ENCODE peak calls at places on chromosomes 1 and 21, in nine cellular contexts. T is cortex of kidney; R is stimulated activated CD8-positive, alpha-beta memory T cell treated with anti-CD3 and anti-CD28 coated beads, Interleukin-2, amount 100 ng/mL, for 1 hour; G is ELR; L is NCI-H1105 treated with DMSO at 0.1 percent for 48 hours; I is T-helper 2 cell; P is HEK293T; U is foreskin fibroblast; Z is glomerular endothelial cell. F is an unnamed sample.

GRCh38 chr1:36125129-36125991 is at the start of gene COL8A2:
- DNase-seq in T (no peak), L (no peak), I (no peak), G (no peak), R (no peak), U (no peak), P (no peak), Z (no peak), F (no peak)

GRCh38 chr1:160284220-160284781 is 632 bp downstream of the PEX19 start:
- DNase-seq in U (peak; percentile 89), P (peak; percentile 27), Z (no peak), T (no peak), R (no peak), G (peak; percentile 67), L (peak; percentile 6), I (peak; percentile 53), F (no peak)

GRCh38 chr1:41649445-41650175 is 165.1 kb upstream of the EDN2 start:
- DNase-seq in G (no peak), R (no peak), L (no peak), T (no peak), I (no peak), U (no peak), Z (no peak), P (no peak), F (no peak)

GRCh38 chr1:156083800-156084790 is 1.8 kb upstream of the MEX3A start:
- DNase-seq in L (no peak), P (no peak), R (no peak), G (no peak), T (no peak), U (no peak), Z (no peak), I (no peak), F (no peak)

GRCh38 chr21:34941162-34941561 is 107.9 kb downstream of the RUNX1 start:
- DNase-seq in Z (no peak), I (no peak), L (no peak), U (no peak), G (no peak), P (no peak), R (no peak), T (no peak), F (no peak)

GRCh38 chr1:9909222-9910046 is 635 bp downstream of the CTNNBIP1 start:
- DNase-seq in T (no peak), L (peak; percentile 49), I (peak; percentile 71), Z (no peak), R (no peak), G (no peak), U (no peak), P (no peak), F (peak; percentile 21)

GRCh38 chr21:31213787-31214186 is 130.3 kb downstream of the TIAM1 start:
- DNase-seq in G (peak; percentile 5), P (no peak), R (no peak), Z (no peak), L (no peak), T (no peak), I (peak; percentile 29), U (no peak), F (peak; percentile 27)

GRCh38 chr1:29482991-29483390 is 246.7 kb downstream of the PTPRU start:
- DNase-seq in I (no peak), U (no peak), R (no peak), P (no peak), G (no peak), L (no peak), Z (no peak), T (no peak), F (no peak)

GRCh38 chr21:29121759-29122158 is 8.7 kb upstream of the MAP3K7CL start:
- DNase-seq in R (no peak), P (no peak), G (no peak), U (no peak), I (no peak), L (no peak), T (no peak), Z (no peak), F (no peak)

GRCh38 chr1:29732438-29732837 is 496.1 kb downstream of the PTPRU start:
- DNase-seq in P (no peak), L (no peak), U (no peak), Z (no peak), T (no peak), I (no peak), R (no peak), G (no peak), F (peak; percentile 37)

GRCh38 chr1:178928985-178929384 is 58.1 kb upstream of the ANGPTL1 start:
- DNase-seq in I (no peak), L (no peak), G (no peak), Z (no peak), R (no peak), T (no peak), U (no peak), P (no peak), F (no peak)

GRCh38 chr1:110477041-110477440 is 26.1 kb downstream of the PROK1 start:
- DNase-seq in Z (peak; percentile 25), P (no peak), L (no peak), T (no peak), R (no peak), G (peak; percentile 84), I (no peak), U (peak; percentile 43), F (peak; percentile 88)

GRCh38 chr1:245292571-245292970 is 137.8 kb downstream of the KIF26B start:
- DNase-seq in G (no peak), Z (no peak), R (no peak), L (no peak), I (no peak), P (no peak), T (no peak), U (no peak), F (no peak)

F was measured in HT1080.